ENCODE peak calls at places on chromosomes 1 and 21, in ten cellular contexts. L is endothelial cell; O is astrocyte of the spinal cord; F is GM23338; N is heart left ventricle; I is psoas muscle; V is GM10248; S is endodermal cell; A is fibroblast of mammary gland; D is CD8-positive, alpha-beta T cell. C is an unnamed sample.
A peak's percentile ranks its signal among the peaks of the same experiment; 100 is the strongest.

GRCh38 chr1:224498574-224499170 is 64.1 kb upstream of the WDR26 start:
- DNase-seq in N (no peak), V (no peak), A (peak; percentile 60), S (peak; percentile 93), L (peak; percentile 44), F (peak; percentile 96), O (no peak), I (no peak), D (no peak), C (no peak)

GRCh38 chr21:14716761-14717396 is 170.8 kb upstream of the SAMSN1 start:
- DNase-seq in S (no peak), N (no peak), I (no peak), O (no peak), L (no peak), D (no peak), A (no peak), F (no peak), V (no peak), C (no peak)

GRCh38 chr1:35659589-35659988 is 18.3 kb upstream of the PSMB2 start:
- DNase-seq in L (no peak), A (no peak), S (peak; percentile 65), F (no peak), N (no peak), O (no peak), D (no peak), I (no peak), V (no peak), C (no peak)

GRCh38 chr1:46525253-46525983 is 26.0 kb downstream of the KNCN start:
- DNase-seq in N (no peak), V (no peak), A (no peak), I (no peak), S (peak; percentile 87), D (no peak), F (no peak), O (no peak), L (no peak), C (no peak)

GRCh38 chr1:202852163-202852904 is 36.6 kb downstream of the RABIF start:
- DNase-seq in S (peak; percentile 89), F (peak; percentile 90), N (no peak), I (no peak), O (peak; percentile 43), D (no peak), L (peak; percentile 67), V (peak; percentile 66), A (peak; percentile 62), C (peak; percentile 71)

GRCh38 chr1:10793129-10793651 is 3.3 kb downstream of the CASZ1 start:
- DNase-seq in A (no peak), O (peak; percentile 14), I (no peak), S (no peak), N (no peak), F (peak; percentile 61), V (no peak), D (no peak), L (no peak), C (no peak)

GRCh38 chr1:12177999-12178441 is 11.2 kb downstream of the TNFRSF1B start:
- DNase-seq in F (peak; percentile 40), S (no peak), I (peak; percentile 78), A (peak; percentile 92), L (no peak), N (peak; percentile 79), D (peak; percentile 77), V (no peak), O (peak; percentile 73), C (no peak)

GRCh38 chr21:41763398-41763931 is 3.4 kb downstream of the RIPK4 start:
- DNase-seq in D (no peak), F (peak; percentile 72), V (no peak), A (no peak), L (no peak), S (peak; percentile 68), N (no peak), I (no peak), O (no peak), C (no peak)

GRCh38 chr21:37797403-37797802 is 118.9 kb downstream of the KCNJ6 start:
- DNase-seq in F (no peak), N (no peak), L (no peak), V (no peak), O (no peak), I (no peak), A (no peak), S (no peak), D (no peak), C (no peak)

GRCh38 chr1:159421821-159422220 is 10.2 kb upstream of the OR10J4 start:
- DNase-seq in N (no peak), V (no peak), A (no peak), O (no peak), D (no peak), S (peak; percentile 76), F (peak; percentile 67), L (peak; percentile 19), I (no peak), C (no peak)

GRCh38 chr1:66788231-66788939 is 12.7 kb downstream of the INSL5 start:
- DNase-seq in I (no peak), L (no peak), F (no peak), V (peak; percentile 28), A (no peak), S (no peak), D (no peak), O (no peak), N (no peak), C (no peak)

GRCh38 chr1:226223786-226224244 is 351 bp downstream of the MIXL1 start:
- DNase-seq in F (peak; percentile 77), L (peak; percentile 31), D (no peak), N (no peak), A (no peak), O (peak; percentile 7), I (no peak), S (peak; percentile 81), V (peak; percentile 72), C (peak; percentile 46)
- TF ChIP-seq CTCF in F (peak; percentile 58), L (no peak), D (no peak), N (no peak), A (no peak), O (no peak), I (no peak), S (peak; percentile 49), V (peak; percentile 29), C (no peak)

DNA sequence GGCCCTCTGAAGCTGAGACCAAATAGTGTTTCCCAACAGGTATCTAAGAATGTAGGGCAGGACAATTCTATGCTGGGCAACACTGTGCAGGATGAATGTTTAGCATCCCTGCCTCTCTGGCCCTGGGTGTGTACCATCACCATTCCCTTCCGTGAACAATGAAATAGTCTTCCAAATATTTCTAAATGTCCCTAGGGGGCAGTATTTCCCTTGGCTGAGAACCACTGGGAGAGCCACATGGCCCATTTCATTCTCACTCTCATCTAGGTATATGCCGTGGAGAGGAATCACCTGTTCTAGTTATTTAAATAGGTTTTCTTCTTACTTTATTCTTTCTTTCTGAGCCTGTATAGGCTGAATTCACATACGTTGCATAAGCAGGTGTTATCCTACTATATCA is 395.0 kb downstream of the PRDM2 start:
- DNase-seq in O (peak; percentile 7), D (no peak), L (no peak), N (no peak), F (peak; percentile 81), V (peak; percentile 15), A (peak; percentile 25), S (no peak), I (no peak), C (no peak)
- TF ChIP-seq CTCF in O (peak; percentile 35), D (no peak), L (peak; percentile 64), N (peak; percentile 27), F (peak; percentile 77), V (peak; percentile 30), A (peak; percentile 46), S (peak; percentile 81), I (no peak), C (no peak)

DNA sequence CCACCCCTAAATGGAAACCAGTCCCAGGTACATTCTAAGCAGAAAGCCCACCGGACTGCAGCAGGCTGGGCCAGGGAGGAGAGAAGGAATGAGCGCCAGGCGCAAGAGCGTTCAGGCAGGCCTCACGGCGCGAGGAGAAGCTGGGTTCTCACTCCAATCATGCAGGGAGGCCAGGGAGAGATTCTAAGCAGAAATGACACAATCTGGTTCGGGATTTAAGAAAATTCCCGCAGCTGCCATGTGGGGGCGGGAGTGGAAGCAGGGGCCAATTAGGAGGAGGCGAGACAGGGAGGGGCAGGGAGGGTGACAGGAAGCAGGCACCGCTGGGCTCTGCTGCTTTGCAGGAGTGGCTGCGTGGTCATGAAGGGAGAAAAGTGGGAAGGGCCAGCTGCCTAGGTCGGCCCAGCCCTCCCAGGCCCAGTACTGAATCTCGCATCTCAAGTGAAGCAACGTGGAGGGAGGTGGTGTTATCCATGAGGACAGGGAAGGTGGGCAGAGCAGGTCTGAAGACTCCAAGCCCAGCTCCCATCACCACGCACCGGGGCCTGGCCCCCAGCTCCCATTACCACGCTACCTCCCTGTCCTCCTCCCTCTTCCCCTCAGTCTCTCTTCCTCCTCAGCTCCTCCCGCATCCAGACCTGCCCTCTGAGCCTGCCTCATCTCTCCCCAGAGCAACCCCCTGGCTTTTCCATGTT is 11.8 kb downstream of the NPHP4 start:
- DNase-seq in S (peak; percentile 96), O (peak; percentile 17), N (peak; percentile 77), F (peak; percentile 96), I (peak; percentile 77), D (no peak), A (peak; percentile 81), V (no peak), L (peak; percentile 69), C (no peak)
- TF ChIP-seq CTCF in S (peak; percentile 68), O (peak; percentile 21), N (no peak), F (peak; percentile 60), I (no peak), D (no peak), A (peak; percentile 30), V (no peak), L (peak; percentile 28), C (peak; percentile 16)

GRCh38 chr1:185694081-185694480 is 40.1 kb upstream of the HMCN1 start:
- DNase-seq in F (peak; percentile 17), I (no peak), L (no peak), N (peak; percentile 35), D (no peak), V (peak; percentile 32), A (no peak), S (no peak), O (no peak), C (no peak)

GRCh38 chr1:185696419-185697150 is 37.6 kb upstream of the HMCN1 start:
- DNase-seq in S (no peak), F (no peak), I (no peak), O (no peak), L (no peak), V (no peak), D (no peak), A (no peak), N (no peak), C (no peak)

GRCh38 chr1:185693654-185694053 is 40.5 kb upstream of the HMCN1 start:
- DNase-seq in S (no peak), F (no peak), A (no peak), I (no peak), D (no peak), O (no peak), V (no peak), N (no peak), L (no peak), C (no peak)

GRCh38 chr1:185699874-185700273 is 34.3 kb upstream of the HMCN1 start:
- DNase-seq in I (no peak), N (no peak), D (no peak), A (no peak), V (no peak), F (peak; percentile 66), O (no peak), S (peak; percentile 55), L (no peak), C (no peak)

DNA sequence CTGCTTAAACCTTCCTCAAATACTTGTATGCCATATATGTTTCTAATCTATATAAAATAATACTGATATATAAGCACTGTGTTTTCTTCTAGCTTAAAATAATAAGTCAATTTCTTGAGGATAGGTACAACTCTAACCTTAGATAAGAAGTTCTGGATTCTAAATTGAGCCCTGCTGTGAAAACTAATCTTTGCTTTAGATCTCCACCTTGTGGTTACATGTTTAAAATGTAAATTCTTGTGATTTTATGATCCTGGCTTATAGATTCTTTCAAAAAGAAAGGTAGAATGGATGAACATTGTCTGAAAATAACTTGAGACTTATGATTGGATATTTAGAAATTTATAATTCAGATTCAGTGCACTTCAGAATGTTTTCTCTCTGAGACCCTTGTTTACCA is 38.9 kb upstream of the HMCN1 start:
- DNase-seq in A (peak; percentile 10), D (no peak), L (no peak), V (no peak), N (no peak), I (no peak), O (no peak), S (no peak), F (peak; percentile 20), C (no peak)
- TF ChIP-seq CTCF in A (peak; percentile 24), D (peak; percentile 29), L (peak; percentile 45), V (no peak), N (no peak), I (peak; percentile 19), O (peak; percentile 8), S (peak; percentile 42), F (no peak), C (peak; percentile 21)

C was measured in Caco-2.